ENCODE peak calls at places on chromosomes 16 and 17, in ten cellular contexts. One of them, this sample, is unnamed.

GRCh38 chr17:56653877-56654276 is 60.4 kb downstream of the NOG start:
- DNase-seq in Peyer's patch: peak; percentile 16
- DNase-seq in endothelial cell of umbilical vein: peak; percentile 33
- DNase-seq in sigmoid colon: no peak
- DNase-seq in stomach: no peak
- DNase-seq in body of pancreas: no peak
- DNase-seq in A549: peak; percentile 72
- DNase-seq in tibial nerve: no peak
- DNase-seq in IMR-90: peak; percentile 52
- DNase-seq in ovary: no peak
- DNase-seq in this sample: no peak

GRCh38 chr16:17177242-17177967 is 293.4 kb downstream of the XYLT1 start:
- DNase-seq in Peyer's patch: no peak
- DNase-seq in endothelial cell of umbilical vein: no peak
- DNase-seq in sigmoid colon: no peak
- DNase-seq in stomach: no peak
- DNase-seq in body of pancreas: no peak
- DNase-seq in A549: no peak
- DNase-seq in tibial nerve: no peak
- DNase-seq in IMR-90: peak; percentile 68
- DNase-seq in ovary: no peak
- DNase-seq in this sample: no peak

GRCh38 chr16:81457326-81458133 is 12.9 kb downstream of the CMIP start:
- DNase-seq in Peyer's patch: no peak
- DNase-seq in endothelial cell of umbilical vein: peak; percentile 43
- DNase-seq in sigmoid colon: no peak
- DNase-seq in stomach: no peak
- DNase-seq in body of pancreas: peak; percentile 35
- DNase-seq in A549: peak; percentile 75
- DNase-seq in tibial nerve: no peak
- DNase-seq in IMR-90: peak; percentile 76
- DNase-seq in ovary: no peak
- DNase-seq in this sample: no peak

GRCh38 chr17:15323147-15323546 is 18.2 kb downstream of the TEKT3 start:
- DNase-seq in Peyer's patch: no peak
- DNase-seq in endothelial cell of umbilical vein: no peak
- DNase-seq in sigmoid colon: no peak
- DNase-seq in stomach: no peak
- DNase-seq in body of pancreas: no peak
- DNase-seq in A549: no peak
- DNase-seq in tibial nerve: no peak
- DNase-seq in IMR-90: no peak
- DNase-seq in ovary: no peak
- DNase-seq in this sample: peak; percentile 54

GRCh38 chr17:4182043-4182442 is 39.0 kb downstream of the CYB5D2 start:
- DNase-seq in Peyer's patch: no peak
- DNase-seq in endothelial cell of umbilical vein: no peak
- DNase-seq in sigmoid colon: no peak
- DNase-seq in stomach: no peak
- DNase-seq in body of pancreas: no peak
- DNase-seq in A549: no peak
- DNase-seq in tibial nerve: no peak
- DNase-seq in IMR-90: no peak
- DNase-seq in ovary: no peak
- DNase-seq in this sample: no peak

GRCh38 chr17:40362696-40363479 is 1.6 kb downstream of the GJD3 start:
- DNase-seq in Peyer's patch: peak; percentile 56
- DNase-seq in endothelial cell of umbilical vein: peak; percentile 71
- DNase-seq in sigmoid colon: peak; percentile 79
- DNase-seq in stomach: peak; percentile 76
- DNase-seq in body of pancreas: peak; percentile 82
- DNase-seq in A549: peak; percentile 93
- DNase-seq in tibial nerve: no peak
- DNase-seq in IMR-90: peak; percentile 70
- DNase-seq in ovary: no peak
- DNase-seq in this sample: peak; percentile 72

GRCh38 chr17:77319211-77320031 is 178.7 kb downstream of the SEC14L1 start:
- DNase-seq in Peyer's patch: peak; percentile 85
- DNase-seq in endothelial cell of umbilical vein: no peak
- DNase-seq in sigmoid colon: peak; percentile 96
- DNase-seq in stomach: peak; percentile 88
- DNase-seq in body of pancreas: peak; percentile 74
- DNase-seq in A549: peak; percentile 93
- DNase-seq in tibial nerve: peak; percentile 85
- DNase-seq in IMR-90: peak; percentile 86
- DNase-seq in ovary: peak; percentile 88
- DNase-seq in this sample: peak; percentile 91

GRCh38 chr16:70523621-70524405 is at the start of gene SF3B3:
- DNase-seq in Peyer's patch: peak; percentile 70
- DNase-seq in endothelial cell of umbilical vein: peak; percentile 84
- DNase-seq in sigmoid colon: peak; percentile 75
- DNase-seq in stomach: peak; percentile 69
- DNase-seq in body of pancreas: peak; percentile 77
- DNase-seq in A549: peak; percentile 79
- DNase-seq in tibial nerve: peak; percentile 50
- DNase-seq in IMR-90: peak; percentile 24
- DNase-seq in ovary: peak; percentile 67
- DNase-seq in this sample: peak; percentile 84

GRCh38 chr16:24980077-24980793 is 34.9 kb downstream of the ARHGAP17 start:
- DNase-seq in Peyer's patch: no peak
- DNase-seq in endothelial cell of umbilical vein: peak; percentile 92
- DNase-seq in sigmoid colon: no peak
- DNase-seq in stomach: no peak
- DNase-seq in body of pancreas: no peak
- DNase-seq in A549: no peak
- DNase-seq in tibial nerve: no peak
- DNase-seq in IMR-90: no peak
- DNase-seq in ovary: no peak
- DNase-seq in this sample: no peak

GRCh38 chr16:24976971-24977672 is 38.0 kb downstream of the ARHGAP17 start:
- DNase-seq in Peyer's patch: no peak
- DNase-seq in endothelial cell of umbilical vein: no peak
- DNase-seq in sigmoid colon: no peak
- DNase-seq in stomach: no peak
- DNase-seq in body of pancreas: no peak
- DNase-seq in A549: no peak
- DNase-seq in tibial nerve: no peak
- DNase-seq in IMR-90: no peak
- DNase-seq in ovary: no peak
- DNase-seq in this sample: no peak

GRCh38 chr16:24976061-24976779 is 38.9 kb downstream of the ARHGAP17 start:
- DNase-seq in Peyer's patch: no peak
- DNase-seq in endothelial cell of umbilical vein: no peak
- DNase-seq in sigmoid colon: no peak
- DNase-seq in stomach: no peak
- DNase-seq in body of pancreas: no peak
- DNase-seq in A549: no peak
- DNase-seq in tibial nerve: no peak
- DNase-seq in IMR-90: no peak
- DNase-seq in ovary: no peak
- DNase-seq in this sample: no peak

GRCh38 chr16:24977673-24978065 is 37.5 kb downstream of the ARHGAP17 start:
- DNase-seq in Peyer's patch: no peak
- DNase-seq in endothelial cell of umbilical vein: peak; percentile 64
- DNase-seq in sigmoid colon: no peak
- DNase-seq in stomach: no peak
- DNase-seq in body of pancreas: no peak
- DNase-seq in A549: peak; percentile 27
- DNase-seq in tibial nerve: no peak
- DNase-seq in IMR-90: peak; percentile 83
- DNase-seq in ovary: no peak
- DNase-seq in this sample: no peak

GRCh38 chr16:24978370-24978914 is 36.7 kb downstream of the ARHGAP17 start:
- DNase-seq in Peyer's patch: no peak
- DNase-seq in endothelial cell of umbilical vein: no peak
- DNase-seq in sigmoid colon: no peak
- DNase-seq in stomach: no peak
- DNase-seq in body of pancreas: no peak
- DNase-seq in A549: no peak
- DNase-seq in tibial nerve: no peak
- DNase-seq in IMR-90: no peak
- DNase-seq in ovary: no peak
- DNase-seq in this sample: no peak
- H3K4me1 ChIP-seq in Peyer's patch: peaks cover 7% of the 10 kb centered on the region
- H3K4me1 ChIP-seq in endothelial cell of umbilical vein: peaks cover 67% of the 10 kb centered on the region
- H3K4me1 ChIP-seq in sigmoid colon: peaks cover 41% of the 10 kb centered on the region
- H3K4me1 ChIP-seq in stomach: peaks cover 51% of the 10 kb centered on the region
- H3K4me1 ChIP-seq in body of pancreas: no peaks in the 10 kb centered on the region
- H3K4me1 ChIP-seq in A549: peaks cover 48% of the 10 kb centered on the region
- H3K4me1 ChIP-seq in tibial nerve: peaks cover 26% of the 10 kb centered on the region
- H3K4me1 ChIP-seq in IMR-90: peaks cover 29% of the 10 kb centered on the region
- H3K4me1 ChIP-seq in ovary: peaks cover 20% of the 10 kb centered on the region
- H3K4me1 ChIP-seq in this sample: peaks cover 69% of the 10 kb centered on the region

GRCh38 chr16:77724174-77724573 is 1.9 kb downstream of the NUDT7 start:
- DNase-seq in Peyer's patch: no peak
- DNase-seq in endothelial cell of umbilical vein: no peak
- DNase-seq in sigmoid colon: no peak
- DNase-seq in stomach: no peak
- DNase-seq in body of pancreas: no peak
- DNase-seq in A549: no peak
- DNase-seq in tibial nerve: no peak
- DNase-seq in IMR-90: no peak
- DNase-seq in ovary: no peak
- DNase-seq in this sample: no peak

GRCh38 chr16:77721752-77722314 is 481 bp upstream of the NUDT7 start:
- DNase-seq in Peyer's patch: no peak
- DNase-seq in endothelial cell of umbilical vein: no peak
- DNase-seq in sigmoid colon: no peak
- DNase-seq in stomach: no peak
- DNase-seq in body of pancreas: no peak
- DNase-seq in A549: no peak
- DNase-seq in tibial nerve: no peak
- DNase-seq in IMR-90: no peak
- DNase-seq in ovary: no peak
- DNase-seq in this sample: no peak

GRCh38 chr16:77723108-77723514 is 797 bp downstream of the NUDT7 start:
- DNase-seq in Peyer's patch: no peak
- DNase-seq in endothelial cell of umbilical vein: peak; percentile 43
- DNase-seq in sigmoid colon: peak; percentile 65
- DNase-seq in stomach: no peak
- DNase-seq in body of pancreas: peak; percentile 33
- DNase-seq in A549: no peak
- DNase-seq in tibial nerve: no peak
- DNase-seq in IMR-90: peak; percentile 72
- DNase-seq in ovary: peak; percentile 19
- DNase-seq in this sample: no peak

DNA sequence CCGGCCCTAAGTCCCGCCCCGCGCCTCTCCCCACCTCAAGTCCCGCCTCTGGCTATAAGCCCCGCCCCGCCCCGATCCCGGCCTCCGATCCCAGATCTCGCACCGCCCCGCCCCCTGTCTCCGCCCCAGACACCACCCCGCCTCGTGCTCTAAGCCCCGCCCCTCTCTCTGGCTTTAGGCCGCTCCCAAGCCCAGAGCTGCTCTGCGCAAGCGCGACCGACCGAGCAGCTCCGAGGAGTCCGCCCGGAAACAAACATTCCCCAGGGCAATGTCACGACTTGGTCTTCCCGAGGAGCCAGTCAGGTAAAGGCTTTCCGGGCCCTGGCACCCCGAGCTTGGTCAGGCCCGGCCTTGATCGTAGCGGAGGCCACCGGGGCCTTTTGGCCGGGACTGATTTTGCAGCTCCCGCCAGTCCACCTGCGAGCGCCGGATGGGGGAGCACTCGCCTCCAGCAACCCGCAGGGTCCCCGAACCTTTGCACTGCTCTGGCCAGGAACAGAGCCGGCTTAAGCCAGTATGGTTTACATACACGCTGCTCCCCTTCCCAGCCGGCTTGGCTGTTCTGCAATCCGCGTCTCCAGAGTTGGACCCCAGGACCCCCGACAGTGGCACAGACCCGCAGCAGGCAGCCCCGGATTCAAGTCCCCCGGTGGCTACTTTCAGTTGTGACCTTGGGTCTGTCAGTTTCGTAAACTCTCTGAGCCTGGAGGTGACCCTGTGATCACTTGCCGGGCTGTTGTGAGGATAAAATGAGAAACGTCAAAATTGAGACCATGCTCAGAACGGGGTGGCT is at the start of gene NUDT7:
- DNase-seq in Peyer's patch: peak; percentile 99
- DNase-seq in endothelial cell of umbilical vein: peak; percentile 97
- DNase-seq in sigmoid colon: peak; percentile 99
- DNase-seq in stomach: peak; percentile 100
- DNase-seq in body of pancreas: peak; percentile 100
- DNase-seq in A549: peak; percentile 96
- DNase-seq in tibial nerve: peak; percentile 99
- DNase-seq in IMR-90: peak; percentile 96
- DNase-seq in ovary: peak; percentile 99
- DNase-seq in this sample: peak; percentile 99
- TF ChIP-seq POLR2A in Peyer's patch: peak; percentile 82
- TF ChIP-seq POLR2A in endothelial cell of umbilical vein: no peak
- TF ChIP-seq POLR2A in sigmoid colon: no peak
- TF ChIP-seq POLR2A in stomach: no peak
- TF ChIP-seq POLR2A in body of pancreas: peak; percentile 62
- TF ChIP-seq POLR2A in A549: peak; percentile 79
- TF ChIP-seq POLR2A in tibial nerve: peak; percentile 81
- TF ChIP-seq POLR2A in IMR-90: peak; percentile 26
- TF ChIP-seq POLR2A in ovary: peak; percentile 60
- TF ChIP-seq POLR2A in this sample: no peak

DNA sequence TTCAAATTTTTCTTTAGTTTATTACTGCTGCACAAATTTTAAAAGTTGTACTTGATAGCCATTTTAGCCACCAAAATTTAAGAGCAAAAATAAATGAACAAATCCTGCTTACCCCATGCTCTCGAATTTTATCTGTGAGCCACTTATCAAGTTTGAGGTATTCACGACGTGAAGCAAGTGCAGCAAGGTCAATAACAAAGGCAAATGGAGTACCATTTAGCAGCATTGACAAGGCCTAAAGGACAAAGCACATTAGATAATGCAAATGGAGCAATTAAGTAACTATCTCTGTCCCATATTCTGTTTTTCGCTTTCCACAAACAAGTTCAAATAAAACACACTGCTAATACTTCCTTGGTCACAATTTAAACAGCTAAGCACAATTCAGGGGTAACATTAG is 54.7 kb downstream of the CNOT1 start:
- DNase-seq in Peyer's patch: no peak
- DNase-seq in endothelial cell of umbilical vein: no peak
- DNase-seq in sigmoid colon: no peak
- DNase-seq in stomach: no peak
- DNase-seq in body of pancreas: no peak
- DNase-seq in A549: no peak
- DNase-seq in tibial nerve: no peak
- DNase-seq in IMR-90: no peak
- DNase-seq in ovary: no peak
- DNase-seq in this sample: no peak
- TF ChIP-seq CTCF in Peyer's patch: no peak
- TF ChIP-seq CTCF in endothelial cell of umbilical vein: no peak
- TF ChIP-seq CTCF in sigmoid colon: no peak
- TF ChIP-seq CTCF in stomach: no peak
- TF ChIP-seq CTCF in body of pancreas: no peak
- TF ChIP-seq CTCF in A549: no peak
- TF ChIP-seq CTCF in tibial nerve: no peak
- TF ChIP-seq CTCF in IMR-90: no peak
- TF ChIP-seq CTCF in ovary: no peak
- TF ChIP-seq CTCF in this sample: no peak

GRCh38 chr17:35242158-35242804 is 591 bp upstream of the SLFN5 start:
- DNase-seq in Peyer's patch: peak; percentile 84
- DNase-seq in endothelial cell of umbilical vein: peak; percentile 56
- DNase-seq in sigmoid colon: peak; percentile 77
- DNase-seq in stomach: peak; percentile 85
- DNase-seq in body of pancreas: peak; percentile 91
- DNase-seq in A549: peak; percentile 69
- DNase-seq in tibial nerve: peak; percentile 18
- DNase-seq in IMR-90: peak; percentile 32
- DNase-seq in ovary: peak; percentile 60
- DNase-seq in this sample: peak; percentile 76

GRCh38 chr17:35245196-35245486 is 2.3 kb downstream of the SLFN5 start:
- DNase-seq in Peyer's patch: no peak
- DNase-seq in endothelial cell of umbilical vein: peak; percentile 77
- DNase-seq in sigmoid colon: no peak
- DNase-seq in stomach: no peak
- DNase-seq in body of pancreas: no peak
- DNase-seq in A549: peak; percentile 75
- DNase-seq in tibial nerve: no peak
- DNase-seq in IMR-90: peak; percentile 97
- DNase-seq in ovary: no peak
- DNase-seq in this sample: no peak

GRCh38 chr17:35242805-35243458 is at the start of gene SLFN5:
- DNase-seq in Peyer's patch: peak; percentile 98
- DNase-seq in endothelial cell of umbilical vein: peak; percentile 95
- DNase-seq in sigmoid colon: peak; percentile 98
- DNase-seq in stomach: peak; percentile 97
- DNase-seq in body of pancreas: peak; percentile 97
- DNase-seq in A549: peak; percentile 91
- DNase-seq in tibial nerve: peak; percentile 95
- DNase-seq in IMR-90: peak; percentile 90
- DNase-seq in ovary: peak; percentile 97
- DNase-seq in this sample: peak; percentile 94

GRCh38 chr17:35244345-35245195 is 1.7 kb downstream of the SLFN5 start:
- DNase-seq in Peyer's patch: peak; percentile 84
- DNase-seq in endothelial cell of umbilical vein: peak; percentile 70
- DNase-seq in sigmoid colon: peak; percentile 92
- DNase-seq in stomach: peak; percentile 66
- DNase-seq in body of pancreas: peak; percentile 50
- DNase-seq in A549: peak; percentile 54
- DNase-seq in tibial nerve: peak; percentile 76
- DNase-seq in IMR-90: peak; percentile 81
- DNase-seq in ovary: peak; percentile 65
- DNase-seq in this sample: peak; percentile 78

DNA sequence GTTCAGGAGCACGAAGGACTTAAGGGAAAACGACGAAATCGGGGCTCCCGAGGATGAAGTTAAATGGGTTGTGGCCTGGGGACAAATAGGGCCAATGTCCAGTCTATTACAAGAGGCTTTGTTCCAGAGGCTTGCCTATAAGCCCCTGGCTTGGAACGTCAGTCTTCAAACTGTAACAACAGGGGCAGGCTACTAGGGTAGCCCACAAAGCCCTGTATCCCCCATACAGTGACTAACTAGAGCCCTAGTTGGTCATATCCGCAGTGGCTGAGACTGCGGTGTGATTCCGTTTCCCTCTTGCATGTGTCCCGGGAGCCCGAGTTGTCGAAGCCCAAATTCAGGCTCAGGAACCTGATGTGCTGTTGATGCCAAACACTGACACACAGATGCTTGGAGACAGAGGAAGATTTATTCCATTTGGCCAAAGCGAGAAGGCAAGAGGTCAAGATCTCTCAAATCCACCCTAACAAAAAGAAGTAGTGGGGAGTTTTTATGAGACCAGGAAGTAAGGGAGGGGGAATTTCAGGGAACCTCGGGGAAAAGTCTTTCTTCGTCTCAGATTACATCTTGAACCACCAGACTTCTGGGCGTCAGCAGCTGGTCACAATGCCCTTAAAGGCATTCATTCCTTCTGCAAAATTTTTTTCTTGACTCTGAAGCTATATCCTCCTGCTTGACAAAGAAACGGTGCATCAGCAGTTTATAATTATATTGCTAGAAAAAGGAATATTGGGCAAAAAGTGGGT is 760 bp downstream of the SLFN5 start:
- DNase-seq in Peyer's patch: peak; percentile 55
- DNase-seq in endothelial cell of umbilical vein: peak; percentile 77
- DNase-seq in sigmoid colon: peak; percentile 89
- DNase-seq in stomach: peak; percentile 49
- DNase-seq in body of pancreas: peak; percentile 45
- DNase-seq in A549: peak; percentile 41
- DNase-seq in tibial nerve: peak; percentile 25
- DNase-seq in IMR-90: peak; percentile 69
- DNase-seq in ovary: peak; percentile 63
- DNase-seq in this sample: peak; percentile 61
- H3K4me1 ChIP-seq in Peyer's patch: no peaks in the 10 kb centered on the region
- H3K4me1 ChIP-seq in endothelial cell of umbilical vein: peaks cover 27% of the 10 kb centered on the region
- H3K4me1 ChIP-seq in sigmoid colon: peaks cover 32% of the 10 kb centered on the region
- H3K4me1 ChIP-seq in stomach: peaks cover 59% of the 10 kb centered on the region
- H3K4me1 ChIP-seq in body of pancreas: peaks cover 23% of the 10 kb centered on the region
- H3K4me1 ChIP-seq in A549: peaks cover 40% of the 10 kb centered on the region
- H3K4me1 ChIP-seq in tibial nerve: peaks cover 17% of the 10 kb centered on the region
- H3K4me1 ChIP-seq in IMR-90: peaks cover 5% of the 10 kb centered on the region
- H3K4me1 ChIP-seq in ovary: peaks cover 7% of the 10 kb centered on the region
- H3K4me1 ChIP-seq in this sample: peaks cover 23% of the 10 kb centered on the region

This sample was measured in heart left ventricle.